ENCODE peak calls at places on chromosomes 16 and 17, in nine cellular contexts. One of them, this sample, is unnamed.

GRCh38 chr17:33287096-33287495 is 6.0 kb downstream of the ASIC2 start:
- DNase-seq in IMR-90: no peak
- DNase-seq in CD4-positive, alpha-beta memory T cell: no peak
- DNase-seq in kidney: no peak
- DNase-seq in endodermal cell: no peak
- DNase-seq in A549: no peak
- DNase-seq in Caco-2: no peak
- DNase-seq in heart right ventricle: no peak
- DNase-seq in tibial nerve: no peak
- DNase-seq in this sample: no peak

GRCh38 chr16:49706620-49707355 is 149.1 kb downstream of the ZNF423 start:
- DNase-seq in IMR-90: no peak
- DNase-seq in CD4-positive, alpha-beta memory T cell: no peak
- DNase-seq in kidney: peak; percentile 16
- DNase-seq in endodermal cell: no peak
- DNase-seq in A549: no peak
- DNase-seq in Caco-2: no peak
- DNase-seq in heart right ventricle: no peak
- DNase-seq in tibial nerve: no peak
- DNase-seq in this sample: no peak

GRCh38 chr16:77402672-77403071 is 32.2 kb downstream of the ADAMTS18 start:
- DNase-seq in IMR-90: no peak
- DNase-seq in CD4-positive, alpha-beta memory T cell: no peak
- DNase-seq in kidney: no peak
- DNase-seq in endodermal cell: no peak
- DNase-seq in A549: no peak
- DNase-seq in Caco-2: no peak
- DNase-seq in heart right ventricle: no peak
- DNase-seq in tibial nerve: no peak
- DNase-seq in this sample: no peak

GRCh38 chr17:83079340-83079747 is at the start of gene METRNL:
- DNase-seq in IMR-90: peak; percentile 50
- DNase-seq in CD4-positive, alpha-beta memory T cell: peak; percentile 38
- DNase-seq in kidney: peak; percentile 95
- DNase-seq in endodermal cell: peak; percentile 94
- DNase-seq in A549: peak; percentile 66
- DNase-seq in Caco-2: peak; percentile 69
- DNase-seq in heart right ventricle: peak; percentile 81
- DNase-seq in tibial nerve: no peak
- DNase-seq in this sample: peak; percentile 80

GRCh38 chr16:50571786-50572185 is 23.6 kb downstream of the NKD1 start:
- DNase-seq in IMR-90: no peak
- DNase-seq in CD4-positive, alpha-beta memory T cell: no peak
- DNase-seq in kidney: no peak
- DNase-seq in endodermal cell: no peak
- DNase-seq in A549: no peak
- DNase-seq in Caco-2: no peak
- DNase-seq in heart right ventricle: no peak
- DNase-seq in tibial nerve: no peak
- DNase-seq in this sample: no peak

GRCh38 chr16:3020604-3021448 is 658 bp downstream of the TNFRSF12A start:
- DNase-seq in IMR-90: peak; percentile 89
- DNase-seq in CD4-positive, alpha-beta memory T cell: no peak
- DNase-seq in kidney: peak; percentile 97
- DNase-seq in endodermal cell: peak; percentile 98
- DNase-seq in A549: peak; percentile 93
- DNase-seq in Caco-2: peak; percentile 89
- DNase-seq in heart right ventricle: peak; percentile 77
- DNase-seq in tibial nerve: peak; percentile 33
- DNase-seq in this sample: peak; percentile 75

GRCh38 chr17:31250229-31250628 is 46.8 kb downstream of the OMG start:
- DNase-seq in IMR-90: no peak
- DNase-seq in CD4-positive, alpha-beta memory T cell: no peak
- DNase-seq in kidney: no peak
- DNase-seq in endodermal cell: no peak
- DNase-seq in A549: no peak
- DNase-seq in Caco-2: no peak
- DNase-seq in heart right ventricle: no peak
- DNase-seq in tibial nerve: no peak
- DNase-seq in this sample: no peak

GRCh38 chr17:4583206-4583605 is 1.1 kb upstream of the SMTNL2 start:
- DNase-seq in IMR-90: no peak
- DNase-seq in CD4-positive, alpha-beta memory T cell: no peak
- DNase-seq in kidney: no peak
- DNase-seq in endodermal cell: no peak
- DNase-seq in A549: no peak
- DNase-seq in Caco-2: no peak
- DNase-seq in heart right ventricle: no peak
- DNase-seq in tibial nerve: no peak
- DNase-seq in this sample: no peak

GRCh38 chr16:88578446-88579313 is 8.5 kb downstream of the ZC3H18 start:
- DNase-seq in IMR-90: no peak
- DNase-seq in CD4-positive, alpha-beta memory T cell: no peak
- DNase-seq in kidney: no peak
- DNase-seq in endodermal cell: no peak
- DNase-seq in A549: no peak
- DNase-seq in Caco-2: no peak
- DNase-seq in heart right ventricle: no peak
- DNase-seq in tibial nerve: no peak
- DNase-seq in this sample: no peak

GRCh38 chr16:8675183-8676159 is 1.1 kb downstream of the ABAT start:
- DNase-seq in IMR-90: no peak
- DNase-seq in CD4-positive, alpha-beta memory T cell: peak; percentile 32
- DNase-seq in kidney: no peak
- DNase-seq in endodermal cell: no peak
- DNase-seq in A549: no peak
- DNase-seq in Caco-2: no peak
- DNase-seq in heart right ventricle: no peak
- DNase-seq in tibial nerve: no peak
- DNase-seq in this sample: no peak
- H3K4me3 ChIP-seq in IMR-90: no peak overlapping the region
- H3K4me3 ChIP-seq in CD4-positive, alpha-beta memory T cell: peak overlapping the region; percentile 87
- H3K4me3 ChIP-seq in kidney: peak overlapping the region; percentile 81
- H3K4me3 ChIP-seq in endodermal cell: peak overlapping the region; percentile 82
- H3K4me3 ChIP-seq in A549: peak overlapping the region; percentile 44
- H3K4me3 ChIP-seq in Caco-2: peak overlapping the region; percentile 80
- H3K4me3 ChIP-seq in heart right ventricle: peak overlapping the region; percentile 68
- H3K4me3 ChIP-seq in tibial nerve: peak overlapping the region; percentile 80
- H3K4me3 ChIP-seq in this sample: peak overlapping the region; percentile 80

GRCh38 chr17:58002154-58002553 is 4.9 kb downstream of the SRSF1 start:
- DNase-seq in IMR-90: no peak
- DNase-seq in CD4-positive, alpha-beta memory T cell: no peak
- DNase-seq in kidney: no peak
- DNase-seq in endodermal cell: no peak
- DNase-seq in A549: no peak
- DNase-seq in Caco-2: no peak
- DNase-seq in heart right ventricle: no peak
- DNase-seq in tibial nerve: no peak
- DNase-seq in this sample: no peak
- H3K4me1 ChIP-seq in IMR-90: peaks cover 2% of the 10 kb centered on the region
- H3K4me1 ChIP-seq in CD4-positive, alpha-beta memory T cell: peaks cover 52% of the 10 kb centered on the region
- H3K4me1 ChIP-seq in kidney: peaks cover 26% of the 10 kb centered on the region
- H3K4me1 ChIP-seq in endodermal cell: peaks cover 15% of the 10 kb centered on the region
- H3K4me1 ChIP-seq in A549: peaks cover 63% of the 10 kb centered on the region
- H3K4me1 ChIP-seq in Caco-2: peaks cover 23% of the 10 kb centered on the region
- H3K4me1 ChIP-seq in heart right ventricle: peaks cover 49% of the 10 kb centered on the region
- H3K4me1 ChIP-seq in tibial nerve: peaks cover 23% of the 10 kb centered on the region
- H3K4me1 ChIP-seq in this sample: peaks cover 72% of the 10 kb centered on the region

GRCh38 chr17:57582881-57583756 is 162.0 kb downstream of the CCDC182 start:
- DNase-seq in IMR-90: no peak
- DNase-seq in CD4-positive, alpha-beta memory T cell: no peak
- DNase-seq in kidney: no peak
- DNase-seq in endodermal cell: no peak
- DNase-seq in A549: no peak
- DNase-seq in Caco-2: no peak
- DNase-seq in heart right ventricle: no peak
- DNase-seq in tibial nerve: no peak
- DNase-seq in this sample: no peak
- H3K4me3 ChIP-seq in IMR-90: no peak overlapping the region
- H3K4me3 ChIP-seq in CD4-positive, alpha-beta memory T cell: no peak overlapping the region
- H3K4me3 ChIP-seq in kidney: no peak overlapping the region
- H3K4me3 ChIP-seq in endodermal cell: no peak overlapping the region
- H3K4me3 ChIP-seq in A549: no peak overlapping the region
- H3K4me3 ChIP-seq in Caco-2: no peak overlapping the region
- H3K4me3 ChIP-seq in heart right ventricle: no peak overlapping the region
- H3K4me3 ChIP-seq in tibial nerve: no peak overlapping the region
- H3K4me3 ChIP-seq in this sample: no peak overlapping the region

GRCh38 chr16:1372292-1372950 is 20.7 kb downstream of the GNPTG start:
- DNase-seq in IMR-90: no peak
- DNase-seq in CD4-positive, alpha-beta memory T cell: no peak
- DNase-seq in kidney: peak; percentile 58
- DNase-seq in endodermal cell: no peak
- DNase-seq in A549: no peak
- DNase-seq in Caco-2: no peak
- DNase-seq in heart right ventricle: no peak
- DNase-seq in tibial nerve: no peak
- DNase-seq in this sample: no peak
- H3K4me1 ChIP-seq in IMR-90: no peaks in the 10 kb centered on the region
- H3K4me1 ChIP-seq in CD4-positive, alpha-beta memory T cell: no peaks in the 10 kb centered on the region
- H3K4me1 ChIP-seq in kidney: no peaks in the 10 kb centered on the region
- H3K4me1 ChIP-seq in endodermal cell: no peaks in the 10 kb centered on the region
- H3K4me1 ChIP-seq in A549: peaks cover 17% of the 10 kb centered on the region
- H3K4me1 ChIP-seq in Caco-2: no peaks in the 10 kb centered on the region
- H3K4me1 ChIP-seq in heart right ventricle: no peaks in the 10 kb centered on the region
- H3K4me1 ChIP-seq in tibial nerve: no peaks in the 10 kb centered on the region
- H3K4me1 ChIP-seq in this sample: no peaks in the 10 kb centered on the region

GRCh38 chr17:50274142-50274944 is at the start of gene TMEM92:
- DNase-seq in IMR-90: no peak
- DNase-seq in CD4-positive, alpha-beta memory T cell: no peak
- DNase-seq in kidney: peak; percentile 75
- DNase-seq in endodermal cell: peak; percentile 99
- DNase-seq in A549: peak; percentile 71
- DNase-seq in Caco-2: peak; percentile 92
- DNase-seq in heart right ventricle: no peak
- DNase-seq in tibial nerve: no peak
- DNase-seq in this sample: no peak
- H3K4me3 ChIP-seq in IMR-90: no peak within 1 kb of the TSS
- H3K4me3 ChIP-seq in CD4-positive, alpha-beta memory T cell: no peak within 1 kb of the TSS
- H3K4me3 ChIP-seq in kidney: no peak within 1 kb of the TSS
- H3K4me3 ChIP-seq in endodermal cell: peak within 1 kb of the TSS; percentile 88
- H3K4me3 ChIP-seq in A549: peak within 1 kb of the TSS; percentile 51
- H3K4me3 ChIP-seq in Caco-2: peak within 1 kb of the TSS; percentile 61
- H3K4me3 ChIP-seq in heart right ventricle: peak within 1 kb of the TSS; percentile 62
- H3K4me3 ChIP-seq in tibial nerve: peak within 1 kb of the TSS; percentile 57
- H3K4me3 ChIP-seq in this sample: peak within 1 kb of the TSS; percentile 70

DNA sequence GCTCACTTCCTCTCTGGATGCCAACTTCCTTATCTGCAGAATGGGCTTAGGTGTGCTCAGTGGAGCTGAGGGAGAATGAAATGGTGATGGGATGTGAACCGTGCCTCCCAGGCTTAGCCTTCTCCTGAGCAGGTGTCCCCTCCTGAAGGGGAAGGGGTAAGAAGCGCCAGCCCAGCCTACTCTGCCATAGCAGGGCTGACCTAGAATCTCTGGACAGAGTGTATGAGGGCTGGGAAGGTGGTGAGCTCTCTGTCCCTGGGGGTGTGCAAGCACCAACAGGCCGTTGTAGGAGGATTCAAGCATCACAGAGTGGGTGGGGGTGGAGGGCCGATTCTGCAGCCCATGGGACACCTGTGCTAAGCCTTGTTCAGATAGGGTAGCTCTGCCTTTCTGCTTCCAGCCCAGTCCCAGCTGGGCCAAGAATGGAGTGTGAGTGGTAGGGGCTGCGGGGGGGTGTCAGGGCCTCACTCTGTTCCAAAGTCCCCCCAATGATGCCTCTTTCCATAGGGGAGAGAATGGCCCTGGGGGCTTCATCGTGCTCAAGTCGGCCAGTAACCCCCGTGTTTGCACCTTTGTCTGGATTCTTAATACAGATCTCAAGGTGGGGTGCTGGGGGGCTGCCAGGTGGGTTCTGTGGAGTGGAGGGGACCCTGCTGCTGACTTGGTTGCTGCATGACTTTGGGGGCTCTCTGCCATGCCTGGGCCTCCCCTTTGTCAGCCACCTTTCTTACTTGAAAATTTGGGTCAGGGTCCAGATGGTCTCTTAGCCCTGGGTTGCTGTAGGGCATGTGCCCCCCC is 3.2 kb upstream of the TCAP start:
- DNase-seq in IMR-90: no peak
- DNase-seq in CD4-positive, alpha-beta memory T cell: no peak
- DNase-seq in kidney: peak; percentile 67
- DNase-seq in endodermal cell: no peak
- DNase-seq in A549: no peak
- DNase-seq in Caco-2: no peak
- DNase-seq in heart right ventricle: no peak
- DNase-seq in tibial nerve: no peak
- DNase-seq in this sample: no peak
- H3K4me1 ChIP-seq in IMR-90: peaks cover 4% of the 10 kb centered on the region
- H3K4me1 ChIP-seq in CD4-positive, alpha-beta memory T cell: peaks cover 3% of the 10 kb centered on the region
- H3K4me1 ChIP-seq in kidney: peaks cover 17% of the 10 kb centered on the region
- H3K4me1 ChIP-seq in endodermal cell: no peaks in the 10 kb centered on the region
- H3K4me1 ChIP-seq in A549: peaks cover 45% of the 10 kb centered on the region
- H3K4me1 ChIP-seq in Caco-2: peaks cover 2% of the 10 kb centered on the region
- H3K4me1 ChIP-seq in heart right ventricle: peaks cover 76% of the 10 kb centered on the region
- H3K4me1 ChIP-seq in tibial nerve: peaks cover 36% of the 10 kb centered on the region
- H3K4me1 ChIP-seq in this sample: peaks cover 94% of the 10 kb centered on the region

DNA sequence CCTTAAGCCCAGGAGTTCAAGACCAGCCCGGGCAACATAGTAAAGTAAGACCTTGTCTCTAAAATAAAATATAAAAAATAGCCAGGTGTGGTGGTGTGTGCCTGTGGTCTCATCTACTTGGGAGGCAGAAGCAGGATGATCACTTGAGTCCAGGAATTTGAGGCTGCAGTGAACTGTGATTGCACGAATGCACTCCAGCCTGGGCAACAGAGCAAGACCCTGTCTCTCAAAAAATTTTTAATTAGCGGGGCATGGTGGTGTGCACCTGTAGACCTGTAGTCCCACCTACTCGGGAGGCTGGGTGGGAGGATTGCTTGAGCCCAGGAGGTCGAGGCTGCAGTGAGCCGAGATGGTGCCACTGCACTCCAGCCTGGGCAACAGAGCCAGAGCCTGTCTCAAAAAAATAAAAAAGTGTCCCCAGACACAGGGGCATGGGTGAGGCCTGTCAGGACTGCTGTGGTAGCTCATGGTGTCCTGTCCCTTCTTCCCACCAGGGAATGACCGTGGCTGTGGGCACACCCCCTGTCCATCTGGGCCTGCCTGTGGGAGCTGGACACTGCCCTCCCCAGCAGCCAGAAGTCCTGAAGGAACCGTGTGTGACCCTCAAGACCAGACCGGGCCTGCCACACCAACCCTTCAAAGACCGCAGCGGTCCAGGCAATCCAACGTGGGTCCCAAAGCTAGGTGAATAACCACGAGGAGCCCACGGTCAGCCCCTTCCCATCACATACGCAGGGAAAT is 30.8 kb upstream of the GAA start:
- DNase-seq in IMR-90: no peak
- DNase-seq in CD4-positive, alpha-beta memory T cell: no peak
- DNase-seq in kidney: peak; percentile 69
- DNase-seq in endodermal cell: no peak
- DNase-seq in A549: no peak
- DNase-seq in Caco-2: no peak
- DNase-seq in heart right ventricle: no peak
- DNase-seq in tibial nerve: no peak
- DNase-seq in this sample: no peak
- H3K4me3 ChIP-seq in IMR-90: no peak overlapping the region
- H3K4me3 ChIP-seq in CD4-positive, alpha-beta memory T cell: no peak overlapping the region
- H3K4me3 ChIP-seq in kidney: peak overlapping the region; percentile 62
- H3K4me3 ChIP-seq in endodermal cell: no peak overlapping the region
- H3K4me3 ChIP-seq in A549: no peak overlapping the region
- H3K4me3 ChIP-seq in Caco-2: no peak overlapping the region
- H3K4me3 ChIP-seq in heart right ventricle: peak overlapping the region; percentile 47
- H3K4me3 ChIP-seq in tibial nerve: peak overlapping the region; percentile 34
- H3K4me3 ChIP-seq in this sample: peak overlapping the region; percentile 62

This sample was measured in left ventricle myocardium inferior.